ENCODE peak calls at places on chromosomes 6 and 20, in eight cellular contexts. D, G, Z, H, R, C, M and I are unnamed samples.

GRCh38 chr6:36054965-36055364 is 27.4 kb downstream of the MAPK14 start:
- DNase-seq in D (peak), G (peak), Z (no peak), H (no peak), R (no peak), C (no peak), M (no peak), I (no peak)

GRCh38 chr20:45337367-45338120 is 10.7 kb downstream of the SDC4 start:
- DNase-seq in D (no peak), G (peak), Z (no peak), H (peak), R (peak), C (peak), M (peak), I (no peak)

GRCh38 chr6:125809771-125810315 is 19.1 kb downstream of the NCOA7 start:
- DNase-seq in D (no peak), G (no peak), Z (no peak), H (no peak), R (no peak), C (no peak), M (no peak), I (no peak)

GRCh38 chr6:1552296-1552761 is 57.4 kb upstream of the FOXC1 start:
- DNase-seq in D (no peak), G (no peak), Z (peak), H (no peak), R (peak), C (no peak), M (no peak), I (peak)

GRCh38 chr6:150140236-150140969 is 2.4 kb upstream of the PPP1R14C start:
- DNase-seq in D (no peak), G (no peak), Z (no peak), H (no peak), R (no peak), C (no peak), M (no peak), I (no peak)

GRCh38 chr20:48723308-48724264 is 104.2 kb downstream of the PREX1 start:
- DNase-seq in D (no peak), G (no peak), Z (no peak), H (no peak), R (no peak), C (no peak), M (no peak), I (no peak)

GRCh38 chr6:11111769-11112437 is 378 bp upstream of the ERVFRD-1 start:
- DNase-seq in D (peak), G (no peak), Z (no peak), H (no peak), R (no peak), C (peak), M (no peak), I (no peak)

GRCh38 chr20:35523298-35523888 is 6.1 kb downstream of the C20orf173 start:
- DNase-seq in D (peak), G (no peak), Z (peak), H (no peak), R (peak), C (no peak), M (no peak), I (peak)

GRCh38 chr6:25050356-25050755 is 114.6 kb upstream of the RIPOR2 start:
- DNase-seq in D (peak), G (no peak), Z (no peak), H (peak), R (peak), C (no peak), M (no peak), I (no peak)

GRCh38 chr6:80348263-80348662 is 241.8 kb downstream of the BCKDHB start:
- DNase-seq in D (no peak), G (no peak), Z (no peak), H (no peak), R (peak), C (no peak), M (no peak), I (no peak)

GRCh38 chr6:56890683-56891429 is 64.1 kb upstream of the BEND6 start:
- DNase-seq in D (no peak), G (no peak), Z (no peak), H (no peak), R (peak), C (no peak), M (no peak), I (peak)

GRCh38 chr6:34922177-34922663 is 33.2 kb downstream of the ANKS1A start:
- DNase-seq in D (no peak), G (no peak), Z (no peak), H (peak), R (peak), C (no peak), M (no peak), I (no peak)

GRCh38 chr20:5608448-5609161 is 141.6 kb upstream of the SHLD1 start:
- DNase-seq in D (no peak), G (no peak), Z (no peak), H (no peak), R (peak), C (no peak), M (no peak), I (peak)

GRCh38 chr6:110549277-110549676 is 72.9 kb upstream of the SLC22A16 start:
- DNase-seq in D (no peak), G (no peak), Z (no peak), H (no peak), R (no peak), C (no peak), M (no peak), I (no peak)

GRCh38 chr6:44177691-44178423 is 19.2 kb downstream of the CAPN11 start:
- DNase-seq in D (no peak), G (no peak), Z (peak), H (no peak), R (peak), C (no peak), M (peak), I (no peak)

GRCh38 chr6:46677314-46677654 is 10.4 kb upstream of the TDRD6 start:
- DNase-seq in D (no peak), G (peak), Z (peak), H (no peak), R (no peak), C (no peak), M (no peak), I (peak)

GRCh38 chr6:44002591-44003344 is 124.5 kb downstream of the MRPL14 start:
- DNase-seq in D (no peak), G (peak), Z (peak), H (no peak), R (peak), C (peak), M (peak), I (peak)

GRCh38 chr20:40339661-40340449 is 349.2 kb downstream of the MAFB start:
- DNase-seq in D (no peak), G (no peak), Z (no peak), H (no peak), R (peak), C (peak), M (peak), I (no peak)

GRCh38 chr20:20489623-20490341 is 121.9 kb downstream of the INSM1 start:
- DNase-seq in D (no peak), G (peak), Z (peak), H (no peak), R (no peak), C (no peak), M (no peak), I (peak)

GRCh38 chr6:43948527-43949450 is 178.5 kb downstream of the MRPL14 start:
- DNase-seq in D (no peak), G (no peak), Z (no peak), H (no peak), R (no peak), C (no peak), M (no peak), I (no peak)

GRCh38 chr6:34791164-34791841 is 580 bp upstream of the BLTP3A start:
- DNase-seq in D (no peak), G (peak), Z (peak), H (no peak), R (peak), C (peak), M (peak), I (peak)

GRCh38 chr20:8811801-8812594 is 256.9 kb upstream of the PLCB4 start:
- DNase-seq in D (no peak), G (no peak), Z (no peak), H (no peak), R (no peak), C (no peak), M (peak), I (no peak)

GRCh38 chr6:151384151-151384550 is 7.2 kb downstream of the ZBTB2 start:
- DNase-seq in D (no peak), G (no peak), Z (no peak), H (no peak), R (no peak), C (no peak), M (no peak), I (no peak)

GRCh38 chr6:100664274-100665040 is 199.7 kb upstream of the SIM1 start:
- DNase-seq in D (no peak), G (peak), Z (peak), H (no peak), R (peak), C (no peak), M (no peak), I (peak)

GRCh38 chr20:34925341-34925740 is 30.3 kb downstream of the GSS start:
- DNase-seq in D (no peak), G (no peak), Z (no peak), H (no peak), R (no peak), C (no peak), M (no peak), I (no peak)

GRCh38 chr6:48986803-48987202 is 476.2 kb downstream of the MMUT start:
- DNase-seq in D (no peak), G (no peak), Z (no peak), H (no peak), R (no peak), C (peak), M (no peak), I (peak)

GRCh38 chr6:169428532-169428931 is 174.9 kb upstream of the THBS2 start:
- DNase-seq in D (no peak), G (no peak), Z (peak), H (no peak), R (no peak), C (no peak), M (no peak), I (no peak)

GRCh38 chr6:170102038-170102437 is 188.8 kb downstream of the DLL1 start:
- DNase-seq in D (no peak), G (no peak), Z (no peak), H (no peak), R (no peak), C (no peak), M (no peak), I (no peak)

GRCh38 chr20:58058421-58059140 is 169.9 kb downstream of the ANKRD60 start:
- DNase-seq in D (no peak), G (no peak), Z (no peak), H (no peak), R (no peak), C (peak), M (no peak), I (no peak)

GRCh38 chr6:110158479-110158878 is 21.0 kb downstream of the WASF1 start:
- DNase-seq in D (no peak), G (no peak), Z (no peak), H (no peak), R (peak), C (no peak), M (no peak), I (no peak)

GRCh38 chr6:147651249-147652063 is 143.0 kb downstream of the SAMD5 start:
- DNase-seq in D (no peak), G (no peak), Z (peak), H (peak), R (peak), C (no peak), M (peak), I (no peak)

GRCh38 chr20:17655865-17656489 is 26.1 kb downstream of the RRBP1 start:
- DNase-seq in D (no peak), G (no peak), Z (no peak), H (no peak), R (peak), C (no peak), M (no peak), I (peak)

GRCh38 chr6:125067552-125067951 is 86.0 kb upstream of the TPD52L1 start:
- DNase-seq in D (no peak), G (no peak), Z (no peak), H (no peak), R (no peak), C (no peak), M (no peak), I (no peak)

GRCh38 chr20:50546729-50547314 is 36.6 kb downstream of the PTPN1 start:
- DNase-seq in D (no peak), G (no peak), Z (no peak), H (no peak), R (no peak), C (no peak), M (no peak), I (peak)

GRCh38 chr6:35208419-35208818 is 5.3 kb upstream of the SCUBE3 start:
- DNase-seq in D (no peak), G (no peak), Z (no peak), H (no peak), R (no peak), C (no peak), M (no peak), I (no peak)

DNA sequence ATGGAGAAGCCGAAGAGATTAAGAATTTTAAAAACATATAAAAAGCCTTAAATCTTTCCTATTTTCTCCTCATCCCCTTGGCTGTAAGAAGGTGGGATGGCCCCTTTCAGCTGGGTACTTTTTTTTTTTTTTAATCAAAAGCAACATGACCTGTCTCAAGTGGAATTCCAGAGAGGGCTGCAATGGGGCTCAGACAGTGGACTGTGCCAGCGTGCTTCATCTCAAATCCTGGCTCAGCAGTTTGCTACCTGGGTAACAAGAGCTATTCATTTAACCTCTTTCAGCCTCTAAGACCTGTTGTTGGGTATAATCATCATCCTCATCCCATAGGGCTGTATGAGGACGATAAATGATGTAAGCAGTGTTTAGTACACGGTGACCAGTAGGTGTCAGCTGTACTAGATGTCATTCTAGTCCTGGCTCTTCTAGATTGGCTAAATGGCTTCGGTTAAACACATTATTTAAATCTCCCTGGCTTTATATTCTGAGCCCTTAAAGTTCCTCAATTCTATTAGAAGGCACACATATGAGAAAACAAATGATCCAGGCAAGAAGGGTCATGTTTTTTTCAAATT is 6.9 kb upstream of the PPP1R3G start:
- DNase-seq in D (no peak), G (no peak), Z (no peak), H (no peak), R (peak), C (no peak), M (no peak), I (peak)
- TF ChIP-seq CTCF in D (no peak), G (peak), Z (peak), H (no peak), R (peak), C (no peak), M (peak), I (peak)

GRCh38 chr6:118696262-118696661 is 44.9 kb upstream of the CEP85L start:
- DNase-seq in D (no peak), G (no peak), Z (no peak), H (no peak), R (peak), C (no peak), M (no peak), I (no peak)
- H3K4me3 ChIP-seq in D (no peak), G (no peak), Z (no peak), H (no peak), R (no peak), C (no peak), M (no peak), I (no peak)

GRCh38 chr6:136037885-136038460 is 186.5 kb downstream of the PDE7B start:
- DNase-seq in D (no peak), G (peak), Z (no peak), H (no peak), R (peak), C (no peak), M (peak), I (no peak)
- TF ChIP-seq CTCF in D (no peak), G (peak), Z (no peak), H (no peak), R (peak), C (no peak), M (peak), I (no peak)

GRCh38 chr6:3748726-3749389 is 2.7 kb downstream of the PXDC1 start:
- DNase-seq in D (no peak), G (no peak), Z (no peak), H (no peak), R (no peak), C (no peak), M (no peak), I (no peak)
- H3K4me3 ChIP-seq in D (no peak), G (no peak), Z (no peak), H (peak), R (peak), C (no peak), M (peak), I (no peak)

GRCh38 chr20:64145458-64146300 is 18.6 kb upstream of the MYT1 start:
- DNase-seq in D (peak), G (no peak), Z (no peak), H (no peak), R (no peak), C (no peak), M (no peak), I (peak)
- TF ChIP-seq CTCF in D (peak), G (no peak), Z (peak), H (peak), R (peak), C (no peak), M (no peak), I (peak)

GRCh38 chr6:158283304-158284005 is 28.8 kb upstream of the TULP4 start:
- DNase-seq in D (no peak), G (peak), Z (peak), H (no peak), R (peak), C (no peak), M (no peak), I (peak)
- H3K4me3 ChIP-seq in D (no peak), G (no peak), Z (peak), H (no peak), R (no peak), C (no peak), M (no peak), I (no peak)

DNA sequence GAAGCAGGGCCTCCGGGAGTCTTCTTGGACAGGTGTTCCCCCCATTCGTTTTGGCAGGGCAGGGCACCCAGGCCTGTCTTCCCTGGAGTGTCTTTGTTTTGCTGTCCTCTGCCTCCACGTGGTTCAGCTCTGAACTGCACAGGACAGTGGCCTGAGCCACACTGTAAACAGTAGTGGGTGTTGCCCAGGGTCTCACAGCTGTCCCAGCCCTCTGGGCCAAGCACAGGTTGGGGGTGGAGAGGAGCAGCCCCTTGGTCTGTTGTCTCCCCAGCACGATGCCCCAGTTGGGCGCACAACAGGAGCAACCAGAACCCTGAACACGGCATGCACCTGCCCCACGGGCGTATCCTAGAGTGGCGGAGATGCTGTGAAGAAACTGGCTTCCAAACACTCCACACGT is 14.4 kb downstream of the CCDC167 start:
- DNase-seq in D (no peak), G (peak), Z (peak), H (no peak), R (no peak), C (no peak), M (no peak), I (no peak)
- TF ChIP-seq CTCF in D (no peak), G (peak), Z (peak), H (peak), R (peak), C (no peak), M (no peak), I (peak)

DNA sequence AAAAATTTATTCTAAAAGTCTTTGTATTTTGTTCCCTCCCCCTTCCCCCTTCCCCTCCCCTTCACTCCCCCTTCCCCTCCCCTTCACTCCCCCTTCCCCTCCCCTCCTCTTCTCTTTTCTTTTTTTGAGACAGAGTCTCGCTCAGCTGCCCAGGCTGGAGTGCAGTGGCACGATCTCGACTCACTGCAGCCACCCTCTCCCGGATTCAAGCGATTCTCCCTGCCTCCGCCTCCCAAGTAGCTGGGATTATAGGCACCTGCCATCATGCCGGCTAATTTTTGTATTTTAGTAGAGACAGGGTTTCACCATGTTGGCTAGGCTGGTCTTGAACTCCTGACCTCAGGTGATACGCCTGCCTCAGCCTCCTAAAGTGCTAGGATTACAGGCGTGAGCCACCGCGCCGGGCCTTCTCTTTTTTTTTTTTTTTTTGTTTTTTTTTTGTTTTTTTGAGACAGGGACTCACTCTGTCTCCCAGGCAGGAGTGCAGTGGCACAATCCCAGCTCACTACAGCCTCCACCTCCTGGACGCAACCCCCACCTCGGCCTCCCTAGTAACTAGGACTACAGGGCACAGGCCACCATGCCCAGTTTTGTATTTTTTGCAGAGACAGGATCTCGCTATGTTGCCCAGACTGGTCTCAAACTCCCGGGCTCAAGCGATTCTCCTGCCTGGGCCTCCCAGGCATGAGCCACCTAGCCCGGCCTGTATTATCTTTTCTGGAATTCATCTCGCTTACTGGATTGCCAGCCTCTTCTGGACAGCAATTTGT is 1.1 kb upstream of the AFG1L start:
- DNase-seq in D (peak), G (no peak), Z (no peak), H (no peak), R (no peak), C (no peak), M (no peak), I (no peak)
- H3K4me3 ChIP-seq in D (peak), G (peak), Z (peak), H (peak), R (no peak), C (peak), M (peak), I (peak)

DNA sequence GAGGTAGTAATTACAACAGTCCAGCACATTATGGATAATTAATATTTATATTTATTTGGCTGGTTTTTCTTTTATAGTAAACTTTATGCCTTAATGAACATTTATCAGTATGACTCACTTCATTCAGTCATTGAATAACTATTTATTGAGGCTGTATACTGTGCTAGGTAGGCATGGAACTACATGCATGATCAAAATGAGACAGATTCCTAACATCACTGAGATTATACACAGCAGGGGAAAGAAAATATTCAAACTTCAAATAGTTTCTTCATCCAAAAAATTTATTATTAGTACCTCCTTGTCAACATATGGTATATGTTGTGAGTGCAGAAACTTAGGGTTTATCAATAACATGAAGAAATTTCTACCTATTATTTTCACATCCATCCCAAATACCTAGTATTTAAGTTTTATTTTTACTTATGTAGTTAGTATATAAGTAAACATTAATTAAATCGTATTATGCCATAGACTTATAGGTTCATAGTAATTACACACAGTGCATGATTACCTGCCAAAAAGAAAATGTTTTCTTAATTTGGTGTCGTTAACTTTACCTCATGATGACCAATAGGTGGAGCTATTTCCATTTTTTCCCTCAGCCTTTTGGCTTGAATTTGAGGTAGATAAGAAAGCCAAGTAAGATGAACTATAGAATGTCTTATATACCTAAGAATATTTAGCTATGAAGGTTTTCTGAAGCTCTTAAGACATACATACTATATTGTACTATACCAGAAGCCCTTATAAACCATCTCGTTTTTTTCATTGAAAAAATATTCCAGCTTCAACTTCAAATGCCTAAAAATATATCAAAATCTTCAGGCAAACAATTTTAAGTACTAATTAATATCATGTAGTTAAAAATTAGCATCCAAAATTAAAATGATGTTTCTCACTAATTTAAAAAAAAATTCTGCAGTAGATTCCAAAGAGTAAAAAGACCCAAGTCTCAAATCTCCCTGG is 12.5 kb upstream of the TMEM30A start:
- DNase-seq in D (no peak), G (peak), Z (peak), H (no peak), R (peak), C (no peak), M (no peak), I (peak)
- TF ChIP-seq CTCF in D (peak), G (peak), Z (peak), H (peak), R (peak), C (peak), M (peak), I (peak)